ENCODE peak calls at places on chromosomes 5 and 9, in four cellular contexts. B, M, F and U are unnamed samples.

GRCh38 chr5:168039485-168040005 is 251.9 kb upstream of the WWC1 start:
- DNase-seq in F (no peak), M (no peak), B (no peak), U (no peak)

GRCh38 chr9:112866662-112867274 is 23.9 kb downstream of the SLC46A2 start:
- DNase-seq in F (no peak), M (no peak), B (peak), U (peak)

GRCh38 chr9:116979461-116979860 is 292.4 kb downstream of the TRIM32 start:
- DNase-seq in F (no peak), B (peak), M (peak), U (peak)

GRCh38 chr5:179620293-179620692 is 3.2 kb downstream of the HNRNPH1 start:
- DNase-seq in B (no peak), M (no peak), F (no peak), U (no peak)

GRCh38 chr5:120599576-120599975 is 135.5 kb downstream of the PRR16 start:
- DNase-seq in F (no peak), M (no peak), B (peak), U (peak)

GRCh38 chr9:137108608-137109249 is 5.8 kb downstream of the DPP7 start:
- DNase-seq in F (no peak), B (no peak), M (no peak), U (no peak)

GRCh38 chr5:56145106-56145505 is 88.0 kb downstream of the ANKRD55 start:
- DNase-seq in M (no peak), F (no peak), B (no peak), U (peak)

GRCh38 chr9:121399883-121400607 is 30.0 kb upstream of the STOM start:
- DNase-seq in M (no peak), F (peak), B (peak), U (peak)

GRCh38 chr9:115349542-115349941 is 231.6 kb upstream of the TNC start:
- DNase-seq in B (no peak), M (no peak), F (no peak), U (no peak)

GRCh38 chr9:82922686-82923085 is 140.3 kb downstream of the RASEF start:
- DNase-seq in B (no peak), F (no peak), M (no peak), U (no peak)

GRCh38 chr5:105057001-105057436 is 1494.4 kb upstream of the NUDT12 start:
- DNase-seq in F (no peak), M (no peak), B (no peak), U (no peak)

GRCh38 chr9:124969401-124969800 is 28.5 kb upstream of the GOLGA1 start:
- DNase-seq in B (no peak), M (no peak), F (no peak), U (no peak)

GRCh38 chr5:165630211-165630866 is 2124.9 kb downstream of the MAT2B start:
- DNase-seq in M (peak), B (peak), F (peak), U (peak)

GRCh38 chr9:125085703-125086477 is 57.4 kb downstream of the SCAI start:
- DNase-seq in B (no peak), F (no peak), M (no peak), U (no peak)

GRCh38 chr9:17484906-17485305 is 94.0 kb upstream of the SH3GL2 start:
- DNase-seq in M (no peak), B (no peak), F (no peak), U (no peak)

GRCh38 chr5:148005788-148006520 is 57.8 kb upstream of the SPINK5 start:
- DNase-seq in F (no peak), M (peak), B (peak), U (no peak)

GRCh38 chr5:9439651-9440292 is 106.1 kb downstream of the SEMA5A start:
- DNase-seq in B (no peak), M (no peak), F (no peak), U (no peak)

GRCh38 chr5:1563617-1564181 is 39.9 kb upstream of the LPCAT1 start:
- DNase-seq in B (no peak), M (no peak), F (no peak), U (no peak)

GRCh38 chr5:133718457-133718856 is 106.1 kb upstream of the FSTL4 start:
- DNase-seq in F (no peak), B (no peak), M (no peak), U (no peak)